ENCODE peak calls at places on chromosomes 11 and 22, in seven cellular contexts. T is endothelial cell, I is upper lobe of right lung, S is nephron progenitor cell, E is brain microvascular endothelial cell, W is heart right ventricle, H is stomach. D is an unnamed sample.

GRCh38 chr11:3104961-3105790 is 48.0 kb upstream of the CARS1 start:
- DNase-seq in T (no peak), I (peak), S (no peak), E (no peak), W (no peak), H (peak), D (no peak)

GRCh38 chr11:126135182-126136176 is 72.8 kb upstream of the CDON start:
- DNase-seq in T (no peak), I (no peak), S (no peak), E (no peak), W (no peak), H (no peak), D (no peak)

GRCh38 chr11:28619870-28620540 is 511.8 kb downstream of the METTL15 start:
- DNase-seq in T (no peak), I (no peak), S (no peak), E (peak), W (no peak), H (no peak), D (no peak)

GRCh38 chr11:12043959-12044772 is 35.7 kb upstream of the DKK3 start:
- DNase-seq in T (peak), I (peak), S (peak), E (peak), W (peak), H (peak), D (peak)

GRCh38 chr22:25354456-25354855 is 135.0 kb downstream of the CRYBB2 start:
- DNase-seq in T (no peak), I (peak), S (no peak), E (no peak), W (no peak), H (no peak), D (no peak)

GRCh38 chr11:109308551-109308950 is 113.4 kb upstream of the C11orf87 start:
- DNase-seq in T (no peak), I (no peak), S (no peak), E (no peak), W (no peak), H (no peak), D (no peak)

GRCh38 chr11:118670063-118670462 is 9.4 kb downstream of the TREH start:
- DNase-seq in T (no peak), I (no peak), S (no peak), E (no peak), W (no peak), H (no peak), D (no peak)

GRCh38 chr11:22521226-22521625 is 104.4 kb downstream of the FANCF start:
- DNase-seq in T (no peak), I (no peak), S (no peak), E (peak), W (no peak), H (no peak), D (no peak)

GRCh38 chr11:128535468-128536457 is 51.6 kb downstream of the ETS1 start:
- DNase-seq in T (no peak), I (no peak), S (no peak), E (no peak), W (no peak), H (no peak), D (no peak)

GRCh38 chr11:13940611-13941256 is 21.8 kb upstream of the SPON1 start:
- DNase-seq in T (no peak), I (no peak), S (no peak), E (no peak), W (no peak), H (no peak), D (no peak)

GRCh38 chr11:88695701-88696414 is 358.3 kb upstream of the CTSC start:
- DNase-seq in T (no peak), I (no peak), S (peak), E (no peak), W (no peak), H (no peak), D (no peak)

GRCh38 chr11:66745356-66746235 is 16.6 kb upstream of the SPTBN2 start:
- DNase-seq in T (no peak), I (peak), S (peak), E (no peak), W (no peak), H (peak), D (peak)

GRCh38 chr22:23781533-23781932 is 5.2 kb upstream of the SMARCB1 start:
- DNase-seq in T (no peak), I (no peak), S (no peak), E (peak), W (no peak), H (no peak), D (no peak)

DNA sequence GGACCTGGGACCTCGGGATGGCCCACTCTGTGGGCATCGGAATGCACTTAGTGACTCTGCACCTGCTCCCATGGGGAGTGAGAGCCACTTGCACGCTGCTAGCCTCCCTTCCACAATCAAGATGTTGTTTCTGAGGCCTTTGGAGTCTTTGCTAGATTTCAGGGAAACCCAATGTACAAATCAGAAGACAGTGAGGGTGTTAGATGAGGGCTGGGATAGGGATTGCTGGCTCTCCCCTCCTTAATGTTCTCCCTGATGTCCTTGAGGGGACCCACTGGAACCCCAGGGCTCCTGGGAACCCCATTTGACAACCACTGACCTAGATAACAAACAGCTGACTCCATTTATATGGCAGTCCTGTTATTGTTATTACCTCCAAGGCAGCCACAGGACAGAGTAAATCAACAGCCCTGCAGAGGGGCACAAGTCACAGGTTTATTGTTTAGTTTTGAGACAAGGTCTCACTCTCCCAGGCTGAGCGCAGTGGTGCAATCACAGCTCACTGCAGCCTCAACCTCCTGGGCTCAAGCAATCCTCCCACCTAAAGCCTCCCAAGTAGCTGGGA is 31.3 kb upstream of the COMT start:
- DNase-seq in T (no peak), I (no peak), S (no peak), E (no peak), W (no peak), H (no peak), D (no peak)
- TF ChIP-seq CTCF in T (peak), I (no peak), S (no peak), E (no peak), W (no peak), H (no peak), D (no peak)

DNA sequence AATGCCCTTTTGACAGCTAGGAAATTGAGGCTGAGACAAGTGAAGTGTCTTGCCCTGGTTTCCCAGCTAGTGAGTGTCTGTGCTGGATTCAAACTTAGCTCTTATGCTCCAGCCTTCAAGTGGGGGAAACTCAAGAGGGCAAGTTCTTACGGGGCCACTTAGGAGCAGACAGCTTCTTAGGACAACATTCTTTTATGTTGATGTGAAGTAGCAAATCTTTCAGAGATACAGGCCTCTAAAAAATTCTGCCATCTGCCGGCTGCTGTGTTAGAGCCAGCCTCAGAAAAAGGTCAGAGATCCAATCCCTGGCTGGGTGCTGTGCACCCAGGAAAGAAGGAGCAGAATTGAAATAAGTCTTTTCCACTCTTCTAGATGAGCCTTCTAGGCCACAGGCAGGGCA is 26.6 kb downstream of the TIMP3 start:
- DNase-seq in T (no peak), I (no peak), S (no peak), E (no peak), W (no peak), H (no peak), D (no peak)
- TF ChIP-seq CTCF in T (no peak), I (peak), S (no peak), E (peak), W (peak), H (no peak), D (no peak)

DNA sequence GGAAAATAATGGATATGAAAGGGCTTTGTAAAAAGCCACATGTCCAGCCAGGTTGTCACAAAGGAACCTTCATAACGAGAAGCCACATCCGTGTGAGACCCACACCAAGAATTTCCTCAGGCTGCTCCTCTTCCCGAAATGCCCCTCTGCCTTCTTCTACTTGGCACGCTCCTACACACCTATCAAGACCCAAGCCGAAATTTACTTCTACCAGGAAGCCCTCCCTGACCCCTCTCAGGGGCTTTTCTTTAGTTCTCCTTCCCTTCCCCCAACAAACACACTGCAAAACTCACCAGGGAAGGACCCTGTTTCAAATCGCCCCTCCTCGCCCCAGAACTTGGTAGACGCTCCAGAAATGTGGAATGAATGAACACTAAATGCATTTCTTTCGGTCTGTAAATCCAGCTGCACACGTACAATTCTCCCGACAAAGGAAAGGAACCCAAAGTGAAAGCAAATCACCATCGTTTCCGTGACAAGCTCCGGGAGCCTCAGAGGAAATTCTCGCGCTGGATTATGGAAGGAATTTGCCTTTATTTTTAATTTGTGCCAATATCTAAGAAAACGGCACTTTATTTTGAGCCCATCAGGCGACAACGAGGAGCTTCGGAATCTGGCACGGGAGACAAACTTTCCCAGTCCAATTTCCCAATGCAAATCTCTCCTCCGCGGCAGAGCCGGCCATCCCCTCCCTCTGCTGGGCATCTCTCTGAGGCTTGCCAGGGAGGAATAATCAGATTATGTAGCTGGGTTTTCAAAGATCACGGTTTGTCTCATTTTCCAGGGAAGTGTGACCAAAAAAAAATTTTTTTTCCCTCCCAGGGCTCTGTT is 13.2 kb upstream of the SHISAL1 start:
- DNase-seq in T (no peak), I (no peak), S (no peak), E (no peak), W (no peak), H (no peak), D (no peak)
- TF ChIP-seq CTCF in T (no peak), I (peak), S (no peak), E (peak), W (peak), H (peak), D (no peak)

GRCh38 chr11:59284773-59285129 is 72.0 kb upstream of the MPEG1 start:
- DNase-seq in T (no peak), I (no peak), S (no peak), E (no peak), W (no peak), H (no peak), D (no peak)
- TF ChIP-seq CTCF in T (no peak), I (no peak), S (no peak), E (no peak), W (no peak), H (no peak), D (no peak)

DNA sequence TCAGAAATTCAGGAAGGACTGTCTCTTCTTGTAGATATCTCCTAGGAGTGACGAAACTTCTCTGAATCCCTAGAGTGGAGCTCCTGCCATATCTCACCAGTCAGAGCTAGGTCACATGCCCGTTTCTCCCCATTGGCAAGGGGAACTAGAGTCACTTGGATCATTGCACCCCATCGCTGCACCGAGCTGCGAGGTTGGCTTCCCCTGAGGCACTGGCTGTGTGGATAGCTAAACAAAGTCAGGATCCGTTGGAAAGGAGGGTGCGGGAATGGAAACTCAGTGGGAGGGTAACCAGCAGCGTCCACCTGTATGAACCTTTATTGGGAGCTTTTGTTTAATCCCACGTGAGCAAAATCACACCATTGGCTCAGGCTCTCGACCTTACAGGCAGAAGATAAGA is 283.8 kb downstream of the BRD1 start:
- DNase-seq in T (no peak), I (peak), S (no peak), E (no peak), W (no peak), H (no peak), D (no peak)
- TF ChIP-seq CTCF in T (no peak), I (no peak), S (no peak), E (no peak), W (no peak), H (no peak), D (no peak)

GRCh38 chr11:69708731-69709401 is 5.0 kb upstream of the FGF19 start:
- DNase-seq in T (no peak), I (no peak), S (no peak), E (no peak), W (no peak), H (no peak), D (no peak)
- TF ChIP-seq CTCF in T (no peak), I (no peak), S (no peak), E (no peak), W (no peak), H (no peak), D (no peak)

GRCh38 chr22:22761606-22761962 is 117.2 kb downstream of the GGTLC2 start:
- DNase-seq in T (no peak), I (no peak), S (no peak), E (no peak), W (no peak), H (no peak), D (no peak)
- TF ChIP-seq CTCF in T (no peak), I (no peak), S (no peak), E (no peak), W (no peak), H (no peak), D (no peak)

DNA sequence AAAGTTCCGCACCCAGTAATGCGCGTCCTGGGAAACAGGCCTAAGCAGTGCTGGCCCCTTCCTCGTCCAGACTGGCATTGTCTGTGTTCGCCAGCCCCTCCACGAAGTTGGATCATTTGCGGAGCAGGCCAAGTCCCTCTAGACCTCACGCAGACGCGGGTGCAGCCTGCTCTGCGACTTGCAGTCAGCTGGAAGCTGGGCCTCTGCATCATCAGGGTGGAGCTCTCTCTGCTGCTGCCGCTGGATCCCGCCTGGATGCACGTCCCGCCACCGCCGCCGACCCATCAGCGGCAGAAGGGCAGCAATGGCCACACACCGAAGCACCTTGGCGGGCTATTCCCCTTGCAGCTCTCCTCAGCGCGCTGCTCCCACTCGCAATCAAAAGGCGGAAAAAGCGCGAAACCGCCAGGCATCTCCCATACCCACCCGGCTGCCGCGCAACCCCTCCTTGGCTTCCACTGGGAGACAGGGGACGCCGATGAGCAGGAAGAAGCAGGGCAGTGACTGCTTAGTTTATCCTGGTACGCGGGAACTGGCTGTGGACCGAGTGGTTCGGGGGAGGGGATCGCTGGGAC is 34.1 kb upstream of the GLYATL1 start:
- DNase-seq in T (peak), I (no peak), S (peak), E (peak), W (peak), H (no peak), D (no peak)
- TF ChIP-seq CTCF in T (no peak), I (no peak), S (no peak), E (peak), W (no peak), H (no peak), D (no peak)

GRCh38 chr22:46445771-46446485 is 91.5 kb downstream of the CELSR1 start:
- DNase-seq in T (no peak), I (no peak), S (no peak), E (no peak), W (no peak), H (no peak), D (no peak)

GRCh38 chr22:46443850-46444389 is 93.5 kb downstream of the CELSR1 start:
- DNase-seq in T (no peak), I (peak), S (peak), E (no peak), W (no peak), H (peak), D (no peak)

GRCh38 chr22:46446799-46447198 is 90.6 kb downstream of the CELSR1 start:
- DNase-seq in T (no peak), I (no peak), S (no peak), E (no peak), W (no peak), H (no peak), D (no peak)

GRCh38 chr22:46442217-46442853 is 95.1 kb downstream of the CELSR1 start:
- DNase-seq in T (no peak), I (no peak), S (no peak), E (no peak), W (no peak), H (no peak), D (no peak)

DNA sequence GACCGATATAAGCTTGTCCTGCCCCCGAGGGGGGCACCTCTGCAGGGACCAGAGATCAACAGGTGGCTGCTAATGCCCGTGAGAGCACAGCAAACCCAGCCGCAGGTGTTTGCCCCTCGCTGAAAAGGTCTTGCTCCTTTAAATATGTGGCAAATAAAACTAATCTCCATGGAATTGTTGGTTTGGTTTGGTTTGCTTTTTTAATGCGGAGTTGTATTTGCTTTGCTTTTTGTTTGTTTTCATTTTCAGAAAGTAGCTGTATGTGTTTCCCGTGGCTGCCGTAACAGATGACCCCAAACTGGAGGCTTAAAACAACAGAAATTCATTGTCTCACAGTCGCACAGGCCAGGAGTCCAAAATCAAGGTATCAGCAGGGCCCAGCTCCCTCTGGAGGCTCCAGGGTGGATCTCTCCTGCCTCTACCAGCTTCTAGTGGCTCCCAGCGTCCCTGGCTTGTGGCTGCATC is 93.0 kb downstream of the CELSR1 start:
- DNase-seq in T (no peak), I (no peak), S (no peak), E (no peak), W (no peak), H (peak), D (no peak)
- TF ChIP-seq CTCF in T (no peak), I (no peak), S (no peak), E (peak), W (no peak), H (no peak), D (no peak)

GRCh38 chr11:61569701-61570100 is 11.2 kb downstream of the SYT7 start:
- DNase-seq in T (no peak), I (no peak), S (no peak), E (no peak), W (no peak), H (no peak), D (no peak)

GRCh38 chr11:61564936-61565696 is 15.8 kb downstream of the SYT7 start:
- DNase-seq in T (no peak), I (no peak), S (no peak), E (no peak), W (no peak), H (no peak), D (no peak)

GRCh38 chr11:61571869-61572268 is 9.0 kb downstream of the SYT7 start:
- DNase-seq in T (no peak), I (no peak), S (no peak), E (no peak), W (no peak), H (no peak), D (no peak)

GRCh38 chr11:61571337-61571736 is 9.5 kb downstream of the SYT7 start:
- DNase-seq in T (no peak), I (no peak), S (no peak), E (no peak), W (no peak), H (no peak), D (no peak)

DNA sequence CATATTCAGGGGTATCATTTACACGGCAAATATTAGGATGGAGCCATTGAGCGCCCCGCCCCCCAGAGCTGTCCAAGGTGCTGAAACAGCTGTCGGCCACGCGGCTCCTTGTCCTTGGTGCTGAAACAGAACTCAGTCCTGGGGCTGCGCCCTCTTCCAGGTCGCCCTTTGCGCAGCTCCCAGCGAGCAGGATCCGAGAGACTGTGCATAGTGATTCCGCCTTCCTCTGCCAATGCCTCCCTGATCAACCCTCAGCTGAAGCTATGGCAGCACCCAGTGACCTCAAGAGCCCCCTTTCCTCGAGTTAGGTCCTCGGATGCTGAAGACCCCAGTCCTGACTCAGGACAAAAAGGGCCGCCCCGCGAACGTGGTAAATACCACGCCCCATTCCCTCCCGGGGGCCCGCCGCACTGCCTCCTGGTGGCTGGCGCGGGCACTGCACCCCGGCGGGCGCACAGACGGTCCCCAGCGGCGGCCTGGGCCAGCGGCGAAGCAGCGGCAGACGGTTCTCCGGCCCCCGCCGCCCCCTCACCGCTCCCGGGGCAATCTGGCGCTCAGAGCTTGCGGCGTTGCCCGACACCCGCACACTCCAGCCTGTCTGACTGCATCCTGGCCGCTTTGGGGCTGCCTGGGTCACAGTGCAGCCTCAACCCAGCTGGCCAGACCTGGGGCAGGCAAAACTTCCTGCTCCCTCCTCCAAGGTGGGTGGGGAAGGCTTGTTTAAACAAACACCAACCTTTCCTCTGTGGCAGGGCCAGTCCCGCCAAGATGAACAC is 13.4 kb downstream of the SYT7 start:
- DNase-seq in T (peak), I (peak), S (peak), E (peak), W (peak), H (peak), D (peak)
- TF ChIP-seq CTCF in T (peak), I (peak), S (peak), E (peak), W (peak), H (peak), D (peak)